ENCODE peak calls at places on chromosomes 13 and 19, in ten cellular contexts. U is cardiac muscle cell, X is lower leg skin, L is AG10803, B is tibial nerve, F is bronchial epithelial cell, I is heart right ventricle, T is prostate gland, Z is HFF-Myc, S is fibroblast of pulmonary artery. O is an unnamed sample.

GRCh38 chr13:48096670-48097069 is 1.8 kb upstream of the MED4 start:
- DNase-seq in F (no peak), T (no peak), Z (no peak), B (no peak), L (no peak), U (no peak), S (no peak), I (no peak), X (no peak), O (no peak)

GRCh38 chr13:42893346-42893745 is 98.7 kb downstream of the EPSTI1 start:
- DNase-seq in Z (no peak), I (no peak), F (peak; percentile 61), T (no peak), U (no peak), L (peak; percentile 89), X (no peak), B (no peak), S (peak; percentile 81), O (peak; percentile 91)

GRCh38 chr13:97766749-97767148 is 186.7 kb upstream of the IPO5 start:
- DNase-seq in Z (no peak), F (no peak), L (no peak), U (no peak), S (no peak), I (no peak), X (no peak), B (no peak), T (no peak), O (no peak)

GRCh38 chr13:114128624-114129522 is 3.5 kb downstream of the RASA3 start:
- DNase-seq in F (peak; percentile 27), I (peak; percentile 84), U (no peak), Z (no peak), L (peak; percentile 84), S (peak; percentile 91), X (peak; percentile 94), T (no peak), B (peak; percentile 55), O (peak; percentile 89)

GRCh38 chr13:102530751-102531150 is 66.0 kb upstream of the TPP2 start:
- DNase-seq in T (no peak), L (no peak), Z (no peak), F (no peak), U (no peak), X (no peak), I (no peak), S (no peak), B (no peak), O (no peak)

GRCh38 chr13:80084086-80084676 is 256.7 kb downstream of the SPRY2 start:
- DNase-seq in I (no peak), U (no peak), B (no peak), S (peak; percentile 96), L (peak; percentile 99), T (no peak), X (no peak), F (peak; percentile 73), Z (peak; percentile 50), O (peak; percentile 98)

GRCh38 chr13:98447881-98448641 is 128.8 kb downstream of the STK24 start:
- DNase-seq in I (peak; percentile 51), U (peak; percentile 82), Z (no peak), F (peak; percentile 20), S (no peak), X (no peak), L (peak; percentile 43), T (peak; percentile 72), B (no peak), O (peak; percentile 33)

GRCh38 chr19:30453768-30454167 is 81.6 kb downstream of the ZNF536 start:
- DNase-seq in I (no peak), U (no peak), S (no peak), Z (no peak), T (no peak), B (no peak), X (no peak), L (no peak), F (no peak), O (no peak)

GRCh38 chr19:14479985-14480694 is 5.0 kb upstream of the PTGER1 start:
- DNase-seq in X (no peak), F (no peak), S (no peak), I (no peak), Z (no peak), B (no peak), L (no peak), T (no peak), U (peak; percentile 64), O (no peak)

DNA sequence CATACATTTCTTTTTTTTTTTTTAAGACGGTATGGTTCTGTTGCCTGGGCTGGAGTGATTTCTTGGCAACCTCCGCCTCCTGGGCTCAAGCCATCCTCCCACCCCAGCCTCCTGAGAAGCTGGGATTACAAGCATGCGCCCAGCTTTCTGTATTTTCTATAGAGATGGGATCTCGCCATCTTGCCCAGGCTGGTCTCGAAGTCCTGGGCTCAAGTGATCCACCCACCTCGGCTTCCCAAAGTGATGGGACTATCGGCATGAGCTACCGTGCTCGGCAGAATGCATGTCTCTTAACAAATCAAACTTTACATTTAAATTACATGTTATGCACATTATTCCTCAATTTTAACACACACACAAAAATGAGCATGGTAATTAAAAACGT is 1.2 kb downstream of the NDUFA13 start:
- DNase-seq in F (no peak), B (no peak), I (no peak), U (no peak), Z (no peak), T (no peak), L (no peak), X (no peak), S (no peak), O (no peak)
- H3K4me3 ChIP-seq in F (no peak overlapping the region), B (no peak overlapping the region), I (peak overlapping the region; percentile 91), U (peak overlapping the region; percentile 66), Z (peak overlapping the region; percentile 95), T (peak overlapping the region; percentile 67), L (peak overlapping the region; percentile 94), X (no peak overlapping the region), S (peak overlapping the region; percentile 97), O (peak overlapping the region; percentile 85)

DNA sequence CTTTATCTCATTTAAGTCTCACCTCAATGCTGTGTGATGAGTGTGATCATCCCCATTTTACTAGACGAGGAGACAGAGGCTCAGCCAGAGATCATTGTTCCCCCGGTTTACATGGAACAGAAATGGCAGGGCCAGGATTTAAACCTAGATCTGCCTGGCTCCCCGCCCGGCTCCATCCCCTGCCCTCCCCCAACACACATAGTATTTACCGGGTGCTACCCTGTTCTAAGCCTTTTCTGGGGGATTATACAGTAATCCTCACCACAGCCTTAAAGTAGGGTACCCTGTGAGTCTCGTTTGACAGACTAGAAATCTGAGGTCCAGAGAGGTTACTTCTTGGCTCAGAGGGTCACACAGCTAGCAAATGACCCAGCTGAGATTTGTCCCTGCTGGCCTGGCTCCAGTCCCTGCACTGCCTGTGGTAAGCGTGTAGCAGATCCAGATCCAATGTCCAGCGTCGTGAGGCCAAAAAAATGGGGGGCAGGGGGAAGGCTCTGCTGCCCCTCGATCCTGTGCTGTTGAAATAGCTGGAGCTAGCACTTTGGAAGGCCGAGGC is 3.8 kb upstream of the KLC3 start:
- DNase-seq in S (no peak), I (no peak), U (no peak), B (no peak), F (no peak), L (no peak), X (no peak), Z (no peak), T (no peak), O (no peak)
- H3K4me3 ChIP-seq in S (no peak overlapping the region), I (no peak overlapping the region), U (no peak overlapping the region), B (no peak overlapping the region), F (no peak overlapping the region), L (no peak overlapping the region), X (no peak overlapping the region), Z (no peak overlapping the region), T (no peak overlapping the region), O (no peak overlapping the region)

GRCh38 chr19:12899891-12900518 is 9.0 kb downstream of the GCDH start:
- DNase-seq in F (no peak), Z (no peak), T (no peak), L (no peak), I (no peak), U (no peak), B (no peak), X (no peak), S (no peak), O (no peak)
- H3K4me3 ChIP-seq in F (no peak overlapping the region), Z (no peak overlapping the region), T (no peak overlapping the region), L (no peak overlapping the region), I (no peak overlapping the region), U (no peak overlapping the region), B (no peak overlapping the region), X (no peak overlapping the region), S (no peak overlapping the region), O (no peak overlapping the region)

DNA sequence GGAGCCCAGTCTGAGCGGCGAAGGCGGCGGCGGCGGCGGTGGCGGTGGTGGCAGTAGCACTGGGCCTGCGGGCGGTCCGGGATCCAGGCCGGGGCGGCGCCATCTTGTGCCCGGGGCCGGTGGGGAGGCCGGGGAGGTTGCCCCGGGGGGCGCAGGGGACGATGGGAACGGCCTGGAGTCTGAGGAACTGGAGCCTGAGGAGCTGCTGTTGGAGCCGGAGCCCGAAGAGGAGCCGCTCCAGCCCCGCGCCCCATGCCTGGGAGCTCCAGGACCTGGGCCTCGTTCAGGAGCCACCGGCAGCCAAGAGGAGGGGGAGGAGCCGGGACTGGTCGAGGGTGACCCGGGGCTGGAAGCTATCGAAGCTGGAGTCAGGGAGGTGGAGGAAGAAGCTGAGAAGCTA is 11.6 kb downstream of the ZNF28 start:
- DNase-seq in S (no peak), F (no peak), U (no peak), Z (no peak), L (no peak), B (no peak), X (no peak), T (no peak), I (no peak), O (no peak)
- H3K4me3 ChIP-seq in S (no peak overlapping the region), F (no peak overlapping the region), U (no peak overlapping the region), Z (no peak overlapping the region), L (no peak overlapping the region), B (no peak overlapping the region), X (no peak overlapping the region), T (no peak overlapping the region), I (no peak overlapping the region), O (no peak overlapping the region)

GRCh38 chr19:58558066-58558622 is at the start of gene UBE2M:
- DNase-seq in F (no peak), U (peak; percentile 68), L (peak; percentile 51), B (no peak), I (peak; percentile 62), Z (no peak), S (peak; percentile 39), X (peak; percentile 94), T (peak; percentile 35), O (peak; percentile 54)
- H3K4me3 ChIP-seq in F (peak within 1 kb of the TSS; percentile 89), U (peak within 1 kb of the TSS; percentile 56), L (peak within 1 kb of the TSS; percentile 95), B (peak within 1 kb of the TSS; percentile 91), I (peak within 1 kb of the TSS; percentile 59), Z (peak within 1 kb of the TSS; percentile 80), S (peak within 1 kb of the TSS; percentile 99), X (peak within 1 kb of the TSS; percentile 82), T (peak within 1 kb of the TSS; percentile 76), O (peak within 1 kb of the TSS; percentile 91)

GRCh38 chr19:50460161-50460765 is 16.0 kb upstream of the EMC10 start:
- DNase-seq in B (no peak), T (no peak), I (no peak), Z (no peak), L (peak; percentile 32), X (no peak), S (peak; percentile 30), U (no peak), F (no peak), O (peak; percentile 56)
- H3K4me3 ChIP-seq in B (no peak overlapping the region), T (no peak overlapping the region), I (no peak overlapping the region), Z (no peak overlapping the region), L (no peak overlapping the region), X (no peak overlapping the region), S (no peak overlapping the region), U (no peak overlapping the region), F (no peak overlapping the region), O (no peak overlapping the region)

DNA sequence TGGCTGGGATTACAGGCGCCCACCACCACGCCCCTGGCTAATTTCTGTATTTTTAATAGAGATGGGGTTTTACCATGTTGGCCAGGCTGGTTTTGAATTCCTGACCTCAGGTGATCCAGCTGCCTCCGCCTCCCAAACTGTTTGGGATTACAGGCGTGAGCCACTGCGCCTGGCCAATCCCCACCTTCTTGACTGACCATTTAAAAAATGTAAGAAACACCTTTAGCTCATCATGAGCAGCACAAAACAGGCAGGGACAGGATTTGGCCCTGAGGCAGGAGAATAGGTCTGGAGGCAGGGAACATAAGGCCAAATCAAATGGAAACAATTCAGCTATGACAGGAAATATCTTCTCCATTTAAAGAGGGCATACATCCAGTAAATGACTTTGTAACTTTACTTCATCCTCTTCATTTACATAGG is 1.4 kb upstream of the MPV17L2 start:
- DNase-seq in I (no peak), B (no peak), X (no peak), Z (no peak), S (no peak), U (no peak), L (no peak), T (no peak), F (peak; percentile 92), O (no peak)
- H3K4me3 ChIP-seq in I (peak overlapping the region; percentile 50), B (peak overlapping the region; percentile 82), X (no peak overlapping the region), Z (peak overlapping the region; percentile 60), S (peak overlapping the region; percentile 67), U (no peak overlapping the region), L (peak overlapping the region; percentile 74), T (peak overlapping the region; percentile 39), F (peak overlapping the region; percentile 48), O (peak overlapping the region; percentile 47)

O was measured in cardiac fibroblast.